ENCODE peak calls at places on chromosomes 5 and 9, in seven cellular contexts. One of them, this sample, is unnamed.

GRCh38 chr9:92463989-92464388 is 18.3 kb downstream of the ASPN start:
- DNase-seq in GM10248: no peak
- DNase-seq in NCI-H1436: no peak
- DNase-seq in stimulated activated CD8-positive, alpha-beta memory T cell treated with anti-CD3 and anti-CD28 coated beads, Interleukin-2, amount 100 ng/mL, for 48 hours: no peak
- DNase-seq in astrocyte of the cerebellum: peak; percentile 46
- DNase-seq in HEK293T: no peak
- DNase-seq in stimulated activated CD4-positive, alpha-beta T cell treated with anti-CD3 and anti-CD28 coated beads, TNF-alpha, amount 100 ng/mL, for 48 hours: no peak
- DNase-seq in this sample: no peak

GRCh38 chr5:79329453-79329852 is 93.5 kb downstream of the JMY start:
- DNase-seq in NCI-H1436: no peak
- DNase-seq in GM10248: no peak
- DNase-seq in stimulated activated CD8-positive, alpha-beta memory T cell treated with anti-CD3 and anti-CD28 coated beads, Interleukin-2, amount 100 ng/mL, for 48 hours: no peak
- DNase-seq in astrocyte of the cerebellum: no peak
- DNase-seq in HEK293T: no peak
- DNase-seq in stimulated activated CD4-positive, alpha-beta T cell treated with anti-CD3 and anti-CD28 coated beads, TNF-alpha, amount 100 ng/mL, for 48 hours: no peak
- DNase-seq in this sample: no peak

GRCh38 chr5:85049020-85049419 is 664.3 kb upstream of the EDIL3 start:
- DNase-seq in GM10248: no peak
- DNase-seq in HEK293T: peak; percentile 14
- DNase-seq in stimulated activated CD4-positive, alpha-beta T cell treated with anti-CD3 and anti-CD28 coated beads, TNF-alpha, amount 100 ng/mL, for 48 hours: no peak
- DNase-seq in NCI-H1436: peak; percentile 45
- DNase-seq in astrocyte of the cerebellum: peak; percentile 63
- DNase-seq in stimulated activated CD8-positive, alpha-beta memory T cell treated with anti-CD3 and anti-CD28 coated beads, Interleukin-2, amount 100 ng/mL, for 48 hours: no peak
- DNase-seq in this sample: peak; percentile 3

GRCh38 chr5:126383246-126383645 is 40.0 kb upstream of the GRAMD2B start:
- DNase-seq in GM10248: no peak
- DNase-seq in stimulated activated CD4-positive, alpha-beta T cell treated with anti-CD3 and anti-CD28 coated beads, TNF-alpha, amount 100 ng/mL, for 48 hours: no peak
- DNase-seq in HEK293T: no peak
- DNase-seq in astrocyte of the cerebellum: peak; percentile 50
- DNase-seq in NCI-H1436: no peak
- DNase-seq in stimulated activated CD8-positive, alpha-beta memory T cell treated with anti-CD3 and anti-CD28 coated beads, Interleukin-2, amount 100 ng/mL, for 48 hours: no peak
- DNase-seq in this sample: no peak

GRCh38 chr9:21015959-21016358 is 15.5 kb downstream of the HACD4 start:
- DNase-seq in astrocyte of the cerebellum: no peak
- DNase-seq in stimulated activated CD4-positive, alpha-beta T cell treated with anti-CD3 and anti-CD28 coated beads, TNF-alpha, amount 100 ng/mL, for 48 hours: no peak
- DNase-seq in HEK293T: no peak
- DNase-seq in NCI-H1436: no peak
- DNase-seq in GM10248: no peak
- DNase-seq in stimulated activated CD8-positive, alpha-beta memory T cell treated with anti-CD3 and anti-CD28 coated beads, Interleukin-2, amount 100 ng/mL, for 48 hours: no peak
- DNase-seq in this sample: no peak

GRCh38 chr5:73282383-73282782 is 109.4 kb downstream of the TMEM174 start:
- DNase-seq in NCI-H1436: no peak
- DNase-seq in stimulated activated CD8-positive, alpha-beta memory T cell treated with anti-CD3 and anti-CD28 coated beads, Interleukin-2, amount 100 ng/mL, for 48 hours: no peak
- DNase-seq in HEK293T: no peak
- DNase-seq in stimulated activated CD4-positive, alpha-beta T cell treated with anti-CD3 and anti-CD28 coated beads, TNF-alpha, amount 100 ng/mL, for 48 hours: no peak
- DNase-seq in astrocyte of the cerebellum: no peak
- DNase-seq in GM10248: no peak
- DNase-seq in this sample: no peak

GRCh38 chr9:83061036-83061435 is 1.9 kb downstream of the RASEF start:
- DNase-seq in NCI-H1436: no peak
- DNase-seq in astrocyte of the cerebellum: no peak
- DNase-seq in stimulated activated CD4-positive, alpha-beta T cell treated with anti-CD3 and anti-CD28 coated beads, TNF-alpha, amount 100 ng/mL, for 48 hours: no peak
- DNase-seq in stimulated activated CD8-positive, alpha-beta memory T cell treated with anti-CD3 and anti-CD28 coated beads, Interleukin-2, amount 100 ng/mL, for 48 hours: no peak
- DNase-seq in GM10248: no peak
- DNase-seq in HEK293T: no peak
- DNase-seq in this sample: no peak

GRCh38 chr5:113266227-113266912 is 168.4 kb downstream of the TSSK1B start:
- DNase-seq in stimulated activated CD8-positive, alpha-beta memory T cell treated with anti-CD3 and anti-CD28 coated beads, Interleukin-2, amount 100 ng/mL, for 48 hours: no peak
- DNase-seq in stimulated activated CD4-positive, alpha-beta T cell treated with anti-CD3 and anti-CD28 coated beads, TNF-alpha, amount 100 ng/mL, for 48 hours: no peak
- DNase-seq in astrocyte of the cerebellum: no peak
- DNase-seq in GM10248: no peak
- DNase-seq in HEK293T: no peak
- DNase-seq in NCI-H1436: no peak
- DNase-seq in this sample: no peak

GRCh38 chr5:14809369-14810144 is 62.0 kb downstream of the ANKH start:
- DNase-seq in GM10248: peak; percentile 75
- DNase-seq in stimulated activated CD8-positive, alpha-beta memory T cell treated with anti-CD3 and anti-CD28 coated beads, Interleukin-2, amount 100 ng/mL, for 48 hours: peak; percentile 66
- DNase-seq in stimulated activated CD4-positive, alpha-beta T cell treated with anti-CD3 and anti-CD28 coated beads, TNF-alpha, amount 100 ng/mL, for 48 hours: peak; percentile 52
- DNase-seq in NCI-H1436: no peak
- DNase-seq in astrocyte of the cerebellum: peak; percentile 81
- DNase-seq in HEK293T: no peak
- DNase-seq in this sample: peak; percentile 73

GRCh38 chr5:149452665-149453617 is 73.8 kb upstream of the IL17B start:
- DNase-seq in astrocyte of the cerebellum: peak; percentile 91
- DNase-seq in stimulated activated CD8-positive, alpha-beta memory T cell treated with anti-CD3 and anti-CD28 coated beads, Interleukin-2, amount 100 ng/mL, for 48 hours: no peak
- DNase-seq in GM10248: no peak
- DNase-seq in NCI-H1436: no peak
- DNase-seq in stimulated activated CD4-positive, alpha-beta T cell treated with anti-CD3 and anti-CD28 coated beads, TNF-alpha, amount 100 ng/mL, for 48 hours: no peak
- DNase-seq in HEK293T: no peak
- DNase-seq in this sample: no peak

GRCh38 chr5:59256331-59256730 is 637.2 kb downstream of the PDE4D start:
- DNase-seq in astrocyte of the cerebellum: no peak
- DNase-seq in stimulated activated CD4-positive, alpha-beta T cell treated with anti-CD3 and anti-CD28 coated beads, TNF-alpha, amount 100 ng/mL, for 48 hours: no peak
- DNase-seq in GM10248: no peak
- DNase-seq in NCI-H1436: no peak
- DNase-seq in stimulated activated CD8-positive, alpha-beta memory T cell treated with anti-CD3 and anti-CD28 coated beads, Interleukin-2, amount 100 ng/mL, for 48 hours: no peak
- DNase-seq in HEK293T: no peak
- DNase-seq in this sample: no peak

This sample was measured in hypothalamus.